ENCODE peak calls at places on chromosomes 7 and 10, in five cellular contexts. One of them, this sample, is unnamed.

GRCh38 chr10:10901906-10902305 is 115.8 kb upstream of the CELF2 start:
- DNase-seq in HCT116: no peak
- DNase-seq in H1: no peak
- DNase-seq in K562: no peak
- DNase-seq in GM12878: no peak
- DNase-seq in this sample: no peak

GRCh38 chr10:126160971-126161630 is 227.2 kb downstream of the ADAM12 start:
- DNase-seq in K562: peak
- DNase-seq in H1: no peak
- DNase-seq in HCT116: peak
- DNase-seq in GM12878: no peak
- DNase-seq in this sample: no peak

GRCh38 chr7:7263297-7264230 is 81.2 kb downstream of the C1GALT1 start:
- DNase-seq in HCT116: no peak
- DNase-seq in GM12878: no peak
- DNase-seq in H1: no peak
- DNase-seq in K562: no peak
- DNase-seq in this sample: no peak

GRCh38 chr10:74177140-74177677 is 26.2 kb downstream of the ADK start:
- DNase-seq in H1: no peak
- DNase-seq in GM12878: no peak
- DNase-seq in HCT116: no peak
- DNase-seq in K562: peak
- DNase-seq in this sample: peak

GRCh38 chr10:74705361-74705980 is 120.9 kb upstream of the KAT6B start:
- DNase-seq in GM12878: no peak
- DNase-seq in HCT116: no peak
- DNase-seq in H1: no peak
- DNase-seq in K562: no peak
- DNase-seq in this sample: no peak

GRCh38 chr7:12749746-12750145 is 62.3 kb downstream of the ARL4A start:
- DNase-seq in K562: no peak
- DNase-seq in GM12878: no peak
- DNase-seq in HCT116: no peak
- DNase-seq in H1: no peak
- DNase-seq in this sample: no peak

GRCh38 chr10:132904169-132904813 is 38.1 kb downstream of the CFAP46 start:
- DNase-seq in K562: peak
- DNase-seq in GM12878: no peak
- DNase-seq in H1: peak
- DNase-seq in HCT116: peak
- DNase-seq in this sample: peak

GRCh38 chr10:53667063-53667462 is 894.5 kb upstream of the MBL2 start:
- DNase-seq in H1: no peak
- DNase-seq in K562: no peak
- DNase-seq in GM12878: no peak
- DNase-seq in HCT116: no peak
- DNase-seq in this sample: no peak

GRCh38 chr7:15280078-15280734 is 281.6 kb downstream of the AGMO start:
- DNase-seq in K562: no peak
- DNase-seq in GM12878: no peak
- DNase-seq in HCT116: no peak
- DNase-seq in H1: peak
- DNase-seq in this sample: no peak

GRCh38 chr7:57642730-57643129 is 192.8 kb downstream of the ZNF716 start:
- DNase-seq in K562: no peak
- DNase-seq in HCT116: no peak
- DNase-seq in GM12878: no peak
- DNase-seq in H1: no peak
- DNase-seq in this sample: no peak
- TF ChIP-seq SRF in K562: no peak
- TF ChIP-seq SRF in HCT116: no peak
- TF ChIP-seq SRF in GM12878: no peak
- TF ChIP-seq SRF in H1: no peak
- TF ChIP-seq SRF in this sample: no peak

DNA sequence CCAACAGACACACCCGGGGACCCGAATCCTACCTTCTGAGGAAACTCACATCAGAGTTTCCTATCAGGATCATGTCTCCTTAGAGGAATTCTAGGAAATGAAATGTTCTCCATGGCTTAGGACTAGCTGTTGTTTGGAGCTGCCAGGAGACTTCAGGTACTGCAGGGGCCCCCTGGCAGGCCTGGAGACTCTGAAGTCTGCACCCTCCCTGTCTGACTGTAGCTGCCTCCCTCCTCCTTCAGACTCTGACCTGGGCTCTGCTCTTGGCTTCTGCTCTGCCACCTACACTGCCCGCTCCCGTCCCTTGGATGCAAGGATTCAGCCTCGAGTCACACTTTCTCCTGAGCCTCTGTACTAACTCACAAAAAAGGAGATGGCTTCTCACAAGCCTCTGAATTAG is 232.8 kb downstream of the INHBA start:
- DNase-seq in GM12878: no peak
- DNase-seq in H1: no peak
- DNase-seq in K562: no peak
- DNase-seq in HCT116: no peak
- DNase-seq in this sample: no peak
- TF ChIP-seq SRF in GM12878: no peak
- TF ChIP-seq SRF in H1: no peak
- TF ChIP-seq SRF in K562: no peak
- TF ChIP-seq SRF in HCT116: no peak
- TF ChIP-seq SRF in this sample: no peak

GRCh38 chr7:107151538-107151937 is 17.3 kb upstream of the HBP1 start:
- DNase-seq in H1: no peak
- DNase-seq in HCT116: no peak
- DNase-seq in GM12878: no peak
- DNase-seq in K562: no peak
- DNase-seq in this sample: no peak

GRCh38 chr7:107152011-107152410 is 16.8 kb upstream of the HBP1 start:
- DNase-seq in H1: no peak
- DNase-seq in GM12878: no peak
- DNase-seq in HCT116: no peak
- DNase-seq in K562: no peak
- DNase-seq in this sample: no peak

GRCh38 chr7:107149863-107150262 is 18.9 kb upstream of the HBP1 start:
- DNase-seq in HCT116: no peak
- DNase-seq in GM12878: no peak
- DNase-seq in H1: no peak
- DNase-seq in K562: no peak
- DNase-seq in this sample: no peak

GRCh38 chr7:107148721-107149120 is 20.1 kb upstream of the HBP1 start:
- DNase-seq in H1: no peak
- DNase-seq in HCT116: no peak
- DNase-seq in K562: no peak
- DNase-seq in GM12878: no peak
- DNase-seq in this sample: no peak

GRCh38 chr7:107150375-107151073 is 18.3 kb upstream of the HBP1 start:
- DNase-seq in GM12878: no peak
- DNase-seq in H1: peak
- DNase-seq in K562: peak
- DNase-seq in HCT116: peak
- DNase-seq in this sample: peak
- TF ChIP-seq SRF in GM12878: no peak
- TF ChIP-seq SRF in H1: no peak
- TF ChIP-seq SRF in K562: no peak
- TF ChIP-seq SRF in HCT116: no peak
- TF ChIP-seq SRF in this sample: no peak

GRCh38 chr10:42490368-42490767 is 148.0 kb downstream of the ZNF33B start:
- DNase-seq in H1: no peak
- DNase-seq in HCT116: no peak
- DNase-seq in K562: no peak
- DNase-seq in GM12878: no peak
- DNase-seq in this sample: no peak

GRCh38 chr10:42491801-42492200 is 146.6 kb downstream of the ZNF33B start:
- DNase-seq in H1: no peak
- DNase-seq in K562: no peak
- DNase-seq in GM12878: no peak
- DNase-seq in HCT116: no peak
- DNase-seq in this sample: no peak

GRCh38 chr10:42488416-42488815 is 150.0 kb downstream of the ZNF33B start:
- DNase-seq in K562: no peak
- DNase-seq in H1: no peak
- DNase-seq in HCT116: no peak
- DNase-seq in GM12878: no peak
- DNase-seq in this sample: no peak

DNA sequence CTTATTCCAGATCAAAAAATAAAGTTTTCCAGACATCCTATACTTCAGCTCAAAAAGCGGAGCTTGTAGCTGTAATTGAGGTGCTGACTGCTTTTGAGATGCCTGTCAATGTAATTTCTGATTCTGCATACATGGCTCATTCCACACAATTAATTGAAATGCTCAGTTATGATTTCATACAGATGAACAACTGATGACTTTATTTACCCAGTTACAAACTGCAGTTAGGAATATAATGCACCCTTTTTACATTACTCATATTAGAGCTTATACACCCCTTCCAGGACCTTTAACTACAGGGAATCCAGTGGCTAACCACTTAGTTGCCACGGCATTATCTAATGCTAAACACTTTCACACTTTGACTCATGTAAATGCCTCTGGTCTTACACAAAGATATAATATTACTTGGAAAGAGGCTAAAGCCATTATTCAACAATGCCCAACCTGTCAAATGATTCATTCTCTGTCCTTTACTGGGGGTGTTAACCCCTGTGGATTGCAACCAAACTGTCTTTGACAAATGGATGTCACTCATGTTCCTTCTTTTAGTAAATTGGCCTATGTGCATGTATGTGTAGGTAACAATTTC is 147.3 kb downstream of the ZNF33B start:
- DNase-seq in H1: no peak
- DNase-seq in HCT116: no peak
- DNase-seq in K562: peak
- DNase-seq in GM12878: no peak
- DNase-seq in this sample: no peak
- TF ChIP-seq SRF in H1: no peak
- TF ChIP-seq SRF in HCT116: no peak
- TF ChIP-seq SRF in K562: no peak
- TF ChIP-seq SRF in GM12878: no peak
- TF ChIP-seq SRF in this sample: no peak

DNA sequence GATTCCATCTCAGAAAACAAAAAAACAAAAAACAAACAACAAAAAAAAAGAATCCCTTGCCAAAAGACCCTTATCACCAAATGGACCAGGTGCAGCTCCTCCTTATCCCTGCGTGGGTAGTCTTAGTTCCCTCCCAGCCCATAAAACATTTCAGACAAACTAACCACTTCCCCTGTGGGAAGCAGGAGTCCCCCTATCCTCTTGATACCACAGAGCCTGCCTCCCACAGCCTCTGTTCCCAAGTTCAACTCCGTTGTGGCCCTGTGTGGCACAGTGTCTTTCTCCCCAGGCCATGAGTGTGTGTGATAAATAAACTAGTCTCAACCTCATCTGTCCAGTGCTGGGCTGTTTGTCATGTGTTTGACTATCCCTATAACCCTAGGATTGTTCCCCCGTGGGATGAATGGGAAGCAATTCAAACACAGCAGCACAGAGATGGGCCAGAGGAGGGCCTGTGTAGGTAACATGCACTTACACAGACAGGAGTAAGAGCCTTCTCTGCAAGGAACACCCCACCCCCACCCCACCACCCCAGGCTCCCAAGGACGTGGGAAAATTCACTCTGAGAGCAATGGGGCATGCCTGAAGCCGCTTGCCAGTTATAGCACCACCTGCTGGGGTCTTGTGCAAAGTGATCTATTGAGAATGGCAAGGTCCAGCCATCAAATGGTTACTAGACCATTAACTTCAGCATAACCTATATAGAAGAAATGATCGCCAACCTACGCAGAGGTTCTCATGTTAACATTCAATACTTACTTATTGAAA is 147.1 kb upstream of the GHITM start:
- DNase-seq in K562: peak
- DNase-seq in H1: peak
- DNase-seq in HCT116: peak
- DNase-seq in GM12878: peak
- DNase-seq in this sample: peak
- TF ChIP-seq SRF in K562: no peak
- TF ChIP-seq SRF in H1: no peak
- TF ChIP-seq SRF in HCT116: no peak
- TF ChIP-seq SRF in GM12878: no peak
- TF ChIP-seq SRF in this sample: no peak

GRCh38 chr7:93212881-93213280 is 13.4 kb downstream of the HEPACAM2 start:
- DNase-seq in K562: no peak
- DNase-seq in HCT116: no peak
- DNase-seq in GM12878: no peak
- DNase-seq in H1: no peak
- DNase-seq in this sample: no peak

GRCh38 chr7:93211228-93211818 is 14.9 kb downstream of the HEPACAM2 start:
- DNase-seq in K562: no peak
- DNase-seq in GM12878: no peak
- DNase-seq in HCT116: no peak
- DNase-seq in H1: no peak
- DNase-seq in this sample: no peak
- TF ChIP-seq SRF in K562: no peak
- TF ChIP-seq SRF in GM12878: no peak
- TF ChIP-seq SRF in HCT116: no peak
- TF ChIP-seq SRF in H1: no peak
- TF ChIP-seq SRF in this sample: no peak

GRCh38 chr10:49116509-49117365 is 1.4 kb upstream of the VSTM4 start:
- DNase-seq in H1: no peak
- DNase-seq in K562: no peak
- DNase-seq in HCT116: no peak
- DNase-seq in GM12878: no peak
- DNase-seq in this sample: no peak
- TF ChIP-seq SRF in H1: no peak
- TF ChIP-seq SRF in K562: no peak
- TF ChIP-seq SRF in HCT116: no peak
- TF ChIP-seq SRF in GM12878: no peak
- TF ChIP-seq SRF in this sample: no peak